ENCODE peak calls at places on chromosomes 3 and 15, in four cellular contexts. J is HCT116, E is K562, G is GM12878. F is an unnamed sample.

GRCh38 chr3:152331018-152331541 is 62.4 kb downstream of the MBNL1 start:
- DNase-seq in J (peak; percentile 65), E (no peak), G (no peak), F (no peak)

GRCh38 chr3:162034368-162034767 is 537.8 kb downstream of the OTOL1 start:
- DNase-seq in J (no peak), E (no peak), G (no peak), F (no peak)

GRCh38 chr3:144229237-144229830 is 257.7 kb downstream of the DIPK2A start:
- DNase-seq in J (no peak), E (no peak), G (no peak), F (no peak)

GRCh38 chr15:64642875-64643274 is 132.5 kb downstream of the RBPMS2 start:
- DNase-seq in J (no peak), E (no peak), G (no peak), F (no peak)

GRCh38 chr3:45347329-45348000 is 40.9 kb upstream of the LARS2 start:
- DNase-seq in J (no peak), E (no peak), G (no peak), F (no peak)

GRCh38 chr3:194521514-194522260 is 34.9 kb upstream of the ATP13A3 start:
- DNase-seq in J (no peak), E (no peak), G (no peak), F (no peak)

GRCh38 chr3:31455524-31455923 is 77.2 kb upstream of the STT3B start:
- DNase-seq in J (no peak), E (no peak), G (no peak), F (no peak)

GRCh38 chr3:183823963-183824362 is 1.4 kb downstream of the MAP6D1 start:
- DNase-seq in J (no peak), E (no peak), G (no peak), F (no peak)

GRCh38 chr3:168539909-168540308 is 444.2 kb upstream of the GOLIM4 start:
- DNase-seq in J (no peak), E (no peak), G (no peak), F (no peak)

GRCh38 chr15:42274693-42274971 is 1.4 kb upstream of the TMEM87A start:
- DNase-seq in J (no peak), E (no peak), G (no peak), F (no peak)

GRCh38 chr3:43286886-43287301 is 554 bp downstream of the SNRK start:
- DNase-seq in J (no peak), E (no peak), G (no peak), F (peak; percentile 50)

GRCh38 chr15:74851960-74852359 is 9.0 kb upstream of the ULK3 start:
- DNase-seq in J (no peak), E (no peak), G (no peak), F (no peak)

GRCh38 chr3:182740710-182741109 is 52.6 kb upstream of the ATP11B start:
- DNase-seq in J (peak; percentile 38), E (no peak), G (no peak), F (no peak)
- TF ChIP-seq EGR1 in J (no peak), E (no peak), G (no peak), F (no peak)

DNA sequence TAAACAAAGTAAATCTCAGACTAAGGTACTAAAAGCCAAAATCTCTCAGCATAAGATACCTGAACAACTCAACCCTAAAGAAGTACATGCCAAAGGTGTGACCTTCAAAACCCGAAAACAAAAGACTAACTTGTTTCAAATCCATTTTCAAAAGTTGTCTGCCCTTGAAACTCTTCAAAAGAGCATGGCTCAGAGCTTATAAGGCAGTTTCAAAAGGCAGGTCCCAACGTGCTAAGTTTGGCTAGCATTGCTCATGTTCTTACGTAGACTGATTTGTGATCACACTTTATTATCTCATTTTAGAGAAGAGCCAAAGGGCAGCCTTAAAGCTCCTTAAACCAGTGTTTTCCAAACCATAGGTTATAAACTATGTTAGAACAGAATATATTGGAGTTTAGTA is 112.2 kb downstream of the FEZF2 start:
- DNase-seq in J (no peak), E (no peak), G (no peak), F (no peak)
- TF ChIP-seq EZH2 in J (no peak), E (no peak), G (no peak), F (no peak)

GRCh38 chr3:185822221-185822956 is 2.5 kb downstream of the IGF2BP2 start:
- DNase-seq in J (no peak), E (no peak), G (no peak), F (no peak)
- TF ChIP-seq EGR1 in J (no peak), E (no peak), G (no peak), F (no peak)

DNA sequence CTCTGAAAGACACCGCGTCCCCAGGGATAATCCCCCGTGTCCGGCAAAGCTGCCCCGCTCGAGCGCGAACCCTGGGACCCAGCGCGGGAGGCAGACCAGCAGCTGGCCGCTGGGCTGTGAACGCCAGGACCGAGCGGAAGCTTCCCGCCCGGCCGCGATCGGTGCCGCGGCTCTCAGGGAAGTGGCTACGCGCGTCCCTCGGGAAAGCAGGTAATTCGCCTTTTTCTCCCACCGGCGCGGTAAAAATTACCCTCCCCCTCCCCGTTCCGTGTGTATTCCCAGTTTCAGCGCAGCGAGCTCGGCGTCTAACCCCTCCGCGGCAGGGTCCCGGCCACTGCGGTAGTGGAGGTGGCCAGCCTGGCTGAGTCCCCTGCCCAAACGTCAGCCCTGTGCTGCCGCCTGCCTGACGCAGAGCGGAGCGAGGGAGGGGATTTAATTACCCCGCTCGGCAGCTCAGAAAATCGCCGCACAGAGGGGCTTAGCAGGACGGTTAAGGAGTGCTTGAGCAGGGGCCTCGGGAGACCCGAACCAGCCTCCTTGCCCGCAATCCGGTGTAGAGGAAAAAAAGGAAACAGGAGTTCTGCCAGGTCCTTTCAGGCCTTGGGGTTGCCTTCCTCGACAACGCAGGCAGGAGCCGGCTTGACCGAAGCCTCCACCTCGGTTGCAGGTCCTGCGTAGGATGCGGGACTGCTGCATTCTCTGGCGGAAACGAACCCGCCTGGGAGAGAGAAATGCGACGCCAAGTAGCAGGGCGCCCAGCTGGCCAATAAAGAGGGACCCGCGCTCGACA is 2.9 kb downstream of the GATA2 start:
- DNase-seq in J (no peak), E (no peak), G (no peak), F (peak; percentile 81)
- TF ChIP-seq EZH2 in J (no peak), E (no peak), G (peak; percentile 96), F (peak; percentile 96)

GRCh38 chr3:179021119-179021903 is 50.3 kb downstream of the ZMAT3 start:
- DNase-seq in J (no peak), E (no peak), G (no peak), F (no peak)

GRCh38 chr3:179028408-179028807 is 43.2 kb downstream of the ZMAT3 start:
- DNase-seq in J (no peak), E (no peak), G (no peak), F (no peak)

GRCh38 chr3:179029096-179029495 is 42.5 kb downstream of the ZMAT3 start:
- DNase-seq in J (no peak), E (no peak), G (no peak), F (no peak)

GRCh38 chr3:179027326-179027900 is 44.2 kb downstream of the ZMAT3 start:
- DNase-seq in J (no peak), E (no peak), G (no peak), F (no peak)

DNA sequence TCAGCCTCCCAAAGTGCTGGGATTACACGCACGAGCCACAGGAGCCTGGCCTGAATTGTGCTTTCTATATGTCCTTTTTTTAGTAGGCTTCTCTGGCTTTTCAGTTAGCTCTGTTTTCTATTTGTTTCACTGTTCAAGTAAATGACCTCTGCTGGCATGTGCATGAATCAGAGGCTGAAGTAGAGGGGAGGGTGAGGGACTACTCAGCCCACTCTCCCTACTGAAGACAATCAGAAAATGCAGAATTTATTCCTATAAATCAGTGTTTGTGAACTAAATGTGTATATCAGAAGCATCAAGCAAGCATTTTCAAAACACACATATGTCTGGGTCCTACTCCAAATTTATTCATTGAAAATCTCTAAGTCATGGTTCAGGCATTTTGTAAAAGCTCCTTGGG is 45.0 kb downstream of the ZMAT3 start:
- DNase-seq in J (no peak), E (no peak), G (no peak), F (no peak)
- TF ChIP-seq EGR1 in J (no peak), E (no peak), G (no peak), F (no peak)